ENCODE peak calls at places on chromosome 3, in four cellular contexts. One of them, this sample, is unnamed.

GRCh38 chr3:197027151-197027895 is 2.3 kb downstream of the MELTF start:
- DNase-seq in K562: no peak
- DNase-seq in GM12878: no peak
- DNase-seq in WTC11: no peak
- DNase-seq in this sample: no peak

GRCh38 chr3:81242871-81243270 is 518.6 kb downstream of the GBE1 start:
- DNase-seq in GM12878: no peak
- DNase-seq in K562: no peak
- DNase-seq in WTC11: no peak
- DNase-seq in this sample: peak

GRCh38 chr3:16064660-16065414 is 109.6 kb upstream of the GALNT15 start:
- DNase-seq in WTC11: no peak
- DNase-seq in GM12878: no peak
- DNase-seq in K562: no peak
- DNase-seq in this sample: no peak

GRCh38 chr3:52752045-52752660 is 18.6 kb downstream of the NEK4 start:
- DNase-seq in K562: no peak
- DNase-seq in GM12878: no peak
- DNase-seq in WTC11: no peak
- DNase-seq in this sample: no peak

GRCh38 chr3:126522363-126522788 is 1.6 kb upstream of the CHST13 start:
- DNase-seq in K562: peak
- DNase-seq in GM12878: no peak
- DNase-seq in WTC11: peak
- DNase-seq in this sample: peak

GRCh38 chr3:123431658-123432323 is 17.1 kb downstream of the ADCY5 start:
- DNase-seq in WTC11: no peak
- DNase-seq in K562: no peak
- DNase-seq in GM12878: no peak
- DNase-seq in this sample: no peak

GRCh38 chr3:48306860-48307530 is 26.5 kb downstream of the SPINK8 start:
- DNase-seq in K562: no peak
- DNase-seq in WTC11: no peak
- DNase-seq in GM12878: no peak
- DNase-seq in this sample: no peak

GRCh38 chr3:14879161-14879888 is 60.6 kb downstream of the FGD5 start:
- DNase-seq in K562: no peak
- DNase-seq in WTC11: peak
- DNase-seq in GM12878: no peak
- DNase-seq in this sample: peak

GRCh38 chr3:114417682-114418081 is 123.9 kb downstream of the TIGIT start:
- DNase-seq in GM12878: no peak
- DNase-seq in K562: no peak
- DNase-seq in WTC11: no peak
- DNase-seq in this sample: no peak

GRCh38 chr3:97932387-97932801 is 39.8 kb downstream of the RIOX2 start:
- DNase-seq in K562: peak
- DNase-seq in GM12878: no peak
- DNase-seq in WTC11: no peak
- DNase-seq in this sample: no peak

GRCh38 chr3:123186695-123187094 is 15.0 kb upstream of the SEC22A start:
- DNase-seq in WTC11: no peak
- DNase-seq in K562: no peak
- DNase-seq in GM12878: no peak
- DNase-seq in this sample: no peak

GRCh38 chr3:81888822-81889557 is 127.5 kb upstream of the GBE1 start:
- DNase-seq in K562: no peak
- DNase-seq in GM12878: no peak
- DNase-seq in WTC11: no peak
- DNase-seq in this sample: no peak

GRCh38 chr3:128285042-128285924 is 132.0 kb downstream of the EEFSEC start:
- DNase-seq in WTC11: no peak
- DNase-seq in K562: no peak
- DNase-seq in GM12878: no peak
- DNase-seq in this sample: no peak

GRCh38 chr3:178699810-178700209 is 163.6 kb downstream of the KCNMB2 start:
- DNase-seq in WTC11: no peak
- DNase-seq in GM12878: no peak
- DNase-seq in K562: no peak
- DNase-seq in this sample: no peak

GRCh38 chr3:146554168-146554760 is 9.9 kb upstream of the PLSCR1 start:
- DNase-seq in WTC11: no peak
- DNase-seq in GM12878: no peak
- DNase-seq in K562: no peak
- DNase-seq in this sample: no peak

GRCh38 chr3:17820704-17821103 is 78.3 kb upstream of the TBC1D5 start:
- DNase-seq in WTC11: no peak
- DNase-seq in K562: no peak
- DNase-seq in GM12878: no peak
- DNase-seq in this sample: no peak

GRCh38 chr3:134348524-134348923 is 25.7 kb downstream of the AMOTL2 start:
- DNase-seq in K562: no peak
- DNase-seq in WTC11: peak
- DNase-seq in GM12878: no peak
- DNase-seq in this sample: no peak

GRCh38 chr3:100463002-100463401 is 29.4 kb upstream of the TMEM45A start:
- DNase-seq in K562: peak
- DNase-seq in WTC11: no peak
- DNase-seq in GM12878: peak
- DNase-seq in this sample: peak

GRCh38 chr3:37247398-37248114 is 73.2 kb upstream of the LRRFIP2 start:
- DNase-seq in K562: no peak
- DNase-seq in WTC11: no peak
- DNase-seq in GM12878: no peak
- DNase-seq in this sample: no peak

GRCh38 chr3:46449755-46450552 is 14.8 kb downstream of the LTF start:
- DNase-seq in K562: peak
- DNase-seq in GM12878: no peak
- DNase-seq in WTC11: peak
- DNase-seq in this sample: peak

GRCh38 chr3:157865449-157865862 is 240.8 kb downstream of the SHOX2 start:
- DNase-seq in GM12878: peak
- DNase-seq in K562: peak
- DNase-seq in WTC11: peak
- DNase-seq in this sample: no peak

GRCh38 chr3:140636452-140637138 is 41.3 kb upstream of the TRIM42 start:
- DNase-seq in K562: no peak
- DNase-seq in GM12878: no peak
- DNase-seq in WTC11: no peak
- DNase-seq in this sample: no peak

GRCh38 chr3:168025076-168025475 is 70.6 kb downstream of the GOLIM4 start:
- DNase-seq in WTC11: no peak
- DNase-seq in GM12878: no peak
- DNase-seq in K562: no peak
- DNase-seq in this sample: no peak

GRCh38 chr3:156174229-156174847 is 54.0 kb downstream of the KCNAB1 start:
- DNase-seq in GM12878: no peak
- DNase-seq in K562: no peak
- DNase-seq in WTC11: no peak
- DNase-seq in this sample: peak

GRCh38 chr3:168088106-168088722 is 7.5 kb downstream of the GOLIM4 start:
- DNase-seq in K562: no peak
- DNase-seq in WTC11: peak
- DNase-seq in GM12878: peak
- DNase-seq in this sample: no peak

GRCh38 chr3:160473233-160473632 is 23.6 kb upstream of the TRIM59 start:
- DNase-seq in WTC11: no peak
- DNase-seq in GM12878: no peak
- DNase-seq in K562: no peak
- DNase-seq in this sample: no peak

GRCh38 chr3:115239717-115240116 is 92.6 kb upstream of the ZBTB20 start:
- DNase-seq in K562: peak
- DNase-seq in GM12878: no peak
- DNase-seq in WTC11: no peak
- DNase-seq in this sample: peak

GRCh38 chr3:110974902-110975301 is 96.7 kb upstream of the NECTIN3 start:
- DNase-seq in WTC11: no peak
- DNase-seq in K562: no peak
- DNase-seq in GM12878: no peak
- DNase-seq in this sample: no peak

GRCh38 chr3:38521391-38521987 is 25.3 kb downstream of the EXOG start:
- DNase-seq in GM12878: peak
- DNase-seq in K562: peak
- DNase-seq in WTC11: peak
- DNase-seq in this sample: peak

GRCh38 chr3:138429665-138430064 is 4.8 kb upstream of the ESYT3 start:
- DNase-seq in K562: no peak
- DNase-seq in WTC11: no peak
- DNase-seq in GM12878: no peak
- DNase-seq in this sample: no peak

GRCh38 chr3:36864180-36865053 is 80.4 kb downstream of the TRANK1 start:
- DNase-seq in WTC11: no peak
- DNase-seq in K562: no peak
- DNase-seq in GM12878: no peak
- DNase-seq in this sample: no peak

GRCh38 chr3:115071611-115072010 is 75.5 kb downstream of the ZBTB20 start:
- DNase-seq in K562: no peak
- DNase-seq in WTC11: no peak
- DNase-seq in GM12878: no peak
- DNase-seq in this sample: no peak

GRCh38 chr3:48157950-48158376 is 30.3 kb downstream of the CDC25A start:
- DNase-seq in WTC11: peak
- DNase-seq in GM12878: no peak
- DNase-seq in K562: peak
- DNase-seq in this sample: peak

GRCh38 chr3:49668414-49668797 is 5.7 kb upstream of the APEH start:
- DNase-seq in GM12878: no peak
- DNase-seq in K562: no peak
- DNase-seq in WTC11: no peak
- DNase-seq in this sample: no peak

GRCh38 chr3:24086597-24087369 is 141.7 kb downstream of the NR1D2 start:
- DNase-seq in K562: no peak
- DNase-seq in WTC11: no peak
- DNase-seq in GM12878: no peak
- DNase-seq in this sample: no peak

GRCh38 chr3:46540550-46540949 is 25.6 kb downstream of the LRRC2 start:
- DNase-seq in K562: no peak
- DNase-seq in GM12878: no peak
- DNase-seq in WTC11: no peak
- DNase-seq in this sample: no peak

GRCh38 chr3:15279200-15279599 is 53.2 kb downstream of the SH3BP5 start:
- DNase-seq in WTC11: no peak
- DNase-seq in GM12878: no peak
- DNase-seq in K562: no peak
- DNase-seq in this sample: no peak

GRCh38 chr3:57098418-57099310 is 38.2 kb downstream of the SPATA12 start:
- DNase-seq in GM12878: no peak
- DNase-seq in WTC11: no peak
- DNase-seq in K562: no peak
- DNase-seq in this sample: no peak

GRCh38 chr3:57097536-57097935 is 37.1 kb downstream of the SPATA12 start:
- DNase-seq in GM12878: no peak
- DNase-seq in WTC11: no peak
- DNase-seq in K562: no peak
- DNase-seq in this sample: no peak

GRCh38 chr3:57095361-57095760 is 34.9 kb downstream of the SPATA12 start:
- DNase-seq in GM12878: no peak
- DNase-seq in WTC11: no peak
- DNase-seq in K562: no peak
- DNase-seq in this sample: no peak

GRCh38 chr3:57105585-57105984 is 45.1 kb downstream of the SPATA12 start:
- DNase-seq in GM12878: no peak
- DNase-seq in WTC11: no peak
- DNase-seq in K562: no peak
- DNase-seq in this sample: no peak

GRCh38 chr3:57100046-57100695 is 39.7 kb downstream of the SPATA12 start:
- DNase-seq in GM12878: peak
- DNase-seq in WTC11: peak
- DNase-seq in K562: peak
- DNase-seq in this sample: peak
- TF ChIP-seq USF1 in GM12878: no peak
- TF ChIP-seq USF1 in WTC11: no peak
- TF ChIP-seq USF1 in K562: peak
- TF ChIP-seq USF1 in this sample: no peak

DNA sequence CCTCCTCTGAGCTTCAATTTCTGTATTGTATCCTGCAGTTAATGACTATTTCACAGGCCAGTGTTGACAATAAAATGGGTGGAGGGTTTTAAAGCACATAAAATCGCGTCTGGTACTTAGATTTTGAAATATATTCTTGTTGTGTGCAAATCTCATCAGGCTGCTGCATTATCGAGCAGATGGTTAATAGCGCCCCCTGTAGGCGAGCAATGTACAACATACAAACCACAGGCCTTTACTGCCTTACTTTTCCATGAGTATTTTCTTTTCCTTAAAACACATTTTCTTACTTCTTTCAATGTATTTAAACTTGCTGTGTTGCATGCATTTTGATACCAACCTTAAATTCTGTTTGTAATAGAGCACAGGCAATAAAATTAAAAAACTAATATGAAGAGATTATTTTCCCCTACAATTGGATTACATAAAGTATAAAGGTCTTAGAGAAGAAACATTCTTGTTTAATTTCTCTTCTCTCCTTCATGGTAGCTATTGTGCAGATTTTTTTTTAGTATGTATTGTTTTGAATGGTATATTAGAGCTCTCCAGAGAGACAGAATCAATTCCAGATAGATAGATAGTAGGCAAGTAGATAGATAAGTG is 608.4 kb downstream of the CADM2 start:
- DNase-seq in GM12878: no peak
- DNase-seq in K562: peak
- DNase-seq in WTC11: peak
- DNase-seq in this sample: peak
- TF ChIP-seq USF1 in GM12878: no peak
- TF ChIP-seq USF1 in K562: no peak
- TF ChIP-seq USF1 in WTC11: no peak
- TF ChIP-seq USF1 in this sample: no peak

GRCh38 chr3:102512734-102513518 is 78.1 kb downstream of the ZPLD1 start:
- DNase-seq in GM12878: no peak
- DNase-seq in WTC11: no peak
- DNase-seq in K562: no peak
- DNase-seq in this sample: no peak

GRCh38 chr3:102514241-102514640 is 79.4 kb downstream of the ZPLD1 start:
- DNase-seq in K562: no peak
- DNase-seq in GM12878: no peak
- DNase-seq in WTC11: no peak
- DNase-seq in this sample: no peak

GRCh38 chr3:102505542-102505941 is 70.7 kb downstream of the ZPLD1 start:
- DNase-seq in WTC11: no peak
- DNase-seq in GM12878: no peak
- DNase-seq in K562: no peak
- DNase-seq in this sample: no peak

GRCh38 chr3:102511168-102511567 is 76.4 kb downstream of the ZPLD1 start:
- DNase-seq in WTC11: no peak
- DNase-seq in GM12878: no peak
- DNase-seq in K562: no peak
- DNase-seq in this sample: no peak

GRCh38 chr3:102510663-102511062 is 75.8 kb downstream of the ZPLD1 start:
- DNase-seq in WTC11: no peak
- DNase-seq in GM12878: no peak
- DNase-seq in K562: no peak
- DNase-seq in this sample: no peak
- TF ChIP-seq USF1 in WTC11: no peak
- TF ChIP-seq USF1 in GM12878: no peak
- TF ChIP-seq USF1 in K562: no peak
- TF ChIP-seq USF1 in this sample: no peak

GRCh38 chr3:177357352-177358084 is 160.2 kb upstream of the TBL1XR1 start:
- DNase-seq in WTC11: no peak
- DNase-seq in K562: peak
- DNase-seq in GM12878: no peak
- DNase-seq in this sample: peak
- TF ChIP-seq USF1 in WTC11: no peak
- TF ChIP-seq USF1 in K562: no peak
- TF ChIP-seq USF1 in GM12878: no peak
- TF ChIP-seq USF1 in this sample: peak